ENCODE peak calls at places on chromosomes 3 and 15, in four cellular contexts. Z is stomach, M is heart left ventricle, T is testis. S is an unnamed sample. For H3K36me3, the result is how much of the 10 kb centered on the place peaks cover.

GRCh38 chr15:46059921-46060565 is 425.2 kb downstream of the SQOR start:
- DNase-seq in Z (no peak), M (no peak), T (no peak), S (peak)

GRCh38 chr3:152270145-152270870 is 1.6 kb downstream of the MBNL1 start:
- DNase-seq in Z (no peak), M (no peak), T (no peak), S (no peak)

GRCh38 chr3:162512488-162512887 is 1015.9 kb downstream of the OTOL1 start:
- DNase-seq in Z (no peak), M (no peak), T (no peak), S (no peak)

GRCh38 chr15:50778089-50778488 is 12.6 kb upstream of the SPPL2A start:
- DNase-seq in Z (no peak), M (no peak), T (no peak), S (no peak)

GRCh38 chr15:25543156-25543555 is 104.3 kb upstream of the UBE3A start:
- DNase-seq in Z (no peak), M (peak), T (peak), S (peak)

GRCh38 chr3:20573175-20573574 is 387.2 kb upstream of the SGO1 start:
- DNase-seq in Z (no peak), M (no peak), T (no peak), S (no peak)

GRCh38 chr3:10534066-10534465 is 28.7 kb upstream of the ATP2B2 start:
- DNase-seq in Z (peak), M (no peak), T (peak), S (no peak)

GRCh38 chr3:53194218-53195065 is 33.4 kb downstream of the PRKCD start:
- DNase-seq in Z (no peak), M (no peak), T (peak), S (peak)

GRCh38 chr3:102060814-102061213 is 211.5 kb downstream of the NFKBIZ start:
- DNase-seq in Z (no peak), M (no peak), T (no peak), S (no peak)

GRCh38 chr3:143810866-143811265 is 37.4 kb downstream of the SLC9A9 start:
- DNase-seq in Z (no peak), M (no peak), T (no peak), S (no peak)

GRCh38 chr3:185341616-185342457 is 21.1 kb upstream of the MAP3K13 start:
- DNase-seq in Z (no peak), M (no peak), T (peak), S (no peak)

GRCh38 chr3:25572919-25573385 is 91.8 kb downstream of the TOP2B start:
- DNase-seq in Z (no peak), M (no peak), T (no peak), S (peak)

GRCh38 chr3:165855581-165855980 is 18.4 kb upstream of the BCHE start:
- DNase-seq in Z (no peak), M (no peak), T (no peak), S (no peak)

GRCh38 chr15:68224546-68225250 is 4.8 kb downstream of the CLN6 start:
- DNase-seq in Z (peak), M (no peak), T (no peak), S (no peak)

GRCh38 chr3:169497567-169498257 is 165.8 kb downstream of the MECOM start:
- DNase-seq in Z (no peak), M (no peak), T (no peak), S (no peak)

GRCh38 chr3:32238027-32238815 is at the start of gene CMTM8:
- DNase-seq in Z (peak), M (peak), T (peak), S (peak)

GRCh38 chr3:5813521-5813920 is 626.0 kb downstream of the EDEM1 start:
- DNase-seq in Z (no peak), M (no peak), T (no peak), S (no peak)

GRCh38 chr15:38401716-38402115 is 52.2 kb upstream of the FAM98B start:
- DNase-seq in Z (no peak), M (no peak), T (no peak), S (no peak)

GRCh38 chr3:49295489-49296058 is 18.5 kb upstream of the C3orf62 start:
- DNase-seq in Z (no peak), M (no peak), T (no peak), S (peak)

GRCh38 chr15:40115670-40116093 is 7.0 kb upstream of the BMF start:
- DNase-seq in Z (peak), M (peak), T (peak), S (no peak)

GRCh38 chr3:29889230-29889629 is 608.4 kb downstream of the RBMS3 start:
- DNase-seq in Z (no peak), M (no peak), T (no peak), S (no peak)

GRCh38 chr3:14410501-14411165 is 8.2 kb downstream of the SLC6A6 start:
- DNase-seq in Z (peak), M (no peak), T (no peak), S (no peak)

GRCh38 chr15:67117356-67117755 is 52.0 kb downstream of the SMAD3 start:
- DNase-seq in Z (no peak), M (no peak), T (no peak), S (no peak)

GRCh38 chr3:186783070-186783730 is at the start of gene EIF4A2:
- DNase-seq in Z (peak), M (peak), T (peak), S (peak)

GRCh38 chr3:168659015-168659414 is 563.3 kb upstream of the GOLIM4 start:
- DNase-seq in Z (no peak), M (no peak), T (no peak), S (no peak)

GRCh38 chr3:100260081-100260684 is 609 bp upstream of the TBC1D23 start:
- DNase-seq in Z (no peak), M (peak), T (peak), S (peak)

DNA sequence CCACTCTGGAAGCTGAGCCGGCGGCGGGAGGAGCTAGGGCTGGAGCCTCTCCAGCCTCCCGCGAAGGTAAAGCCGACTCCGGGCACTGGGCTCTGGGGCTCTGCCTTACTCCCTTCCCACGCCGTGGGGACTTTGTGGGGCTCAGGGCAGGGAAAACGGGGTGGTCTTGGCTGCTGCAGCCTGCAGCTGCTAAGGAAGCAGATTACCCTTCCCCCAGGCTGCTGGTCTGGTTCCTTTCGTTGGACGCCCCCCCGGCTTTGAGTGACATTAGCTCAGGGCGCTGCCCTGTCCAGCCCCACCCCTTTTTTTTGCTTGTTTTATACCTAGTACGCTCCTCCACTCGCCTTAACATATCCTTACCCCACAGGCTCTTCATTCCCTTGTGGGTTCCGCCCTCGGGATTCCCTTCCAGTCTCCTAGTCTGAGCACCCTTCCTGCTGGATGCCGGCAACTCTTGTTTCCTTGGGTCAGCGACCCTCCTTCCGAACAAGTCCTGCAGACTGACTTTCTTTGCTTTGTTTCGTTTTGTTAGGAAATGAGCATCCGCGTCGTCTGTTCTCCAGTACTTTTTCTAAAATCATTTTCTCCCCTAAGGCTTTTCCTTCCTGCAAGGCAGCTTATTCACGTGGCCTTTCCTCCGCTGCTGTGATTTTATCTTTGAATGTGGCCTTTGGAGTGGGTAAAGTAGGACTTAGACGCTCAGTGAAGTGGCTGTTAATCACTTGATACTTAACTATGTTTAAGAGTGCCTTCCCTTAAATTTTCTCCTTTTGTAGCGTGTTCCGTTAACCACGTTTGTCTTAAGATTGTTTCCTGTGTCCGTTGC is 606 bp downstream of the DNAJC13 start:
- DNase-seq in Z (peak), M (peak), T (peak), S (no peak)
- TF ChIP-seq POLR2A in Z (no peak), M (no peak), T (no peak), S (no peak)

DNA sequence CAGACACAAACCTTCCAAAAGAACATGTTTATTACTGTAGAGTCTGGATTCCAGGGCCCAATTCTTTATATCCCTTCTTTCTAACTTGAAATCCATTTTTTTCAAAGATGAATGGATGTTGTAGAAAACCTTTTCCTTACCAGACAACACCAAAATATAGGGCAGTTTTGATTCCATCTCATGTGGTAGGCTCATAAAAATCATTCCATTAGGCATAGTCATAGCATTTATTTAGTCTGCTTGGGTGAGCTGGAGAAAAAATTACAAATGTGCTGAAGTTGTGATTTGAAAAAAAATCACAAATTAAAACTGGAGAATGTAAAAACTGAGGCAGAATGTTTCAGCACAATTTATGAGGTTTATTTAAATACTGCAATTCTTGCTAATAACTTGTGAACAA is 199.3 kb upstream of the TBC1D5 start:
- DNase-seq in Z (no peak), M (no peak), T (no peak), S (no peak)
- H3K36me3 ChIP-seq in Z (under half), M (under half), T (under half), S (under half)

GRCh38 chr3:197951392-197951990 is 1.5 kb downstream of the RPL35A start:
- DNase-seq in Z (no peak), M (no peak), T (no peak), S (no peak)

GRCh38 chr3:197952440-197952839 is 2.5 kb downstream of the RPL35A start:
- DNase-seq in Z (no peak), M (no peak), T (no peak), S (no peak)

GRCh38 chr3:197949191-197949766 is 711 bp upstream of the RPL35A start:
- DNase-seq in Z (no peak), M (no peak), T (no peak), S (no peak)

GRCh38 chr3:197950661-197951029 is 655 bp downstream of the RPL35A start:
- DNase-seq in Z (no peak), M (no peak), T (no peak), S (no peak)

GRCh38 chr3:197949767-197950660 is at the start of gene RPL35A:
- DNase-seq in Z (peak), M (peak), T (peak), S (peak)
- TF ChIP-seq POLR2A in Z (peak), M (peak), T (peak), S (peak)

GRCh38 chr15:41465822-41466421 is 27.8 kb upstream of the ITPKA start:
- DNase-seq in Z (no peak), M (no peak), T (no peak), S (no peak)
- H3K36me3 ChIP-seq in Z (half or more), M (half or more), T (under half), S (under half)

DNA sequence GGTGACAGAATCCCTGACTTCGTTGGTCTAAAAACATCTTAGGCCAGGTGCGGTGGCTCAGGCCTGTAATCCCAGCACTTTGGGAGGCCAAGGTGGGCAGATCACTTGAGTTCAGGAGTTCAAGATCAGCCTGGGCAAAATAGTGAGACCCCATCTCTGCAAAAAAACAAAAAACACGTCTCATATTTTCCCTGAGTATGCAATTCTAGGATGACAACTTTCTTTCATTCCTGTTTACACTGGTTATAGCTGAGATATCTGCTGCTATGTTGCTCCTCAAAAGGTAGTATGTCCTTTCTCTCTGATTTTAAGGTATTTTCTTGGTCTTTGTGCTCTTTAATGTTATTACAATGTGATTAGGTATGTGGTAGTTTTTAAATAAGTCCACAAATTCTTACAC is 39.3 kb downstream of the PTH1R start:
- DNase-seq in Z (no peak), M (no peak), T (no peak), S (no peak)
- TF ChIP-seq POLR2A in Z (no peak), M (no peak), T (no peak), S (no peak)

GRCh38 chr3:13178107-13178506 is 104.9 kb upstream of the IQSEC1 start:
- DNase-seq in Z (no peak), M (no peak), T (no peak), S (no peak)
- H3K36me3 ChIP-seq in Z (under half), M (under half), T (under half), S (under half)

S was measured in uterus.